ENCODE peak calls at places on chromosomes 16 and 17, in ten cellular contexts. D, K, O, V, Z, H, F, B, S and Y are unnamed samples.

GRCh38 chr16:75108792-75109731 is 7.5 kb downstream of the LDHD start:
- DNase-seq in D (peak), K (no peak), O (peak), V (peak), Z (peak), H (peak), F (peak), B (peak), S (peak), Y (no peak)

GRCh38 chr16:4496305-4496704 is 20.1 kb downstream of the HMOX2 start:
- DNase-seq in D (no peak), K (no peak), O (no peak), V (peak), Z (no peak), H (no peak), F (no peak), B (no peak), S (no peak), Y (no peak)

GRCh38 chr17:8572767-8573166 is 57.8 kb downstream of the MYH10 start:
- DNase-seq in D (no peak), K (no peak), O (no peak), V (peak), Z (no peak), H (no peak), F (no peak), B (no peak), S (no peak), Y (no peak)

GRCh38 chr17:50565559-50566350 is 5.2 kb downstream of the CACNA1G start:
- DNase-seq in D (peak), K (no peak), O (no peak), V (no peak), Z (no peak), H (no peak), F (no peak), B (no peak), S (no peak), Y (no peak)

GRCh38 chr16:71479420-71479819 is 9.7 kb downstream of the ZNF19 start:
- DNase-seq in D (no peak), K (no peak), O (no peak), V (peak), Z (no peak), H (no peak), F (no peak), B (no peak), S (no peak), Y (no peak)

GRCh38 chr16:84820305-84820684 is 510 bp downstream of the CRISPLD2 start:
- DNase-seq in D (no peak), K (no peak), O (no peak), V (peak), Z (no peak), H (no peak), F (no peak), B (no peak), S (no peak), Y (no peak)

GRCh38 chr17:20989481-20989880 is 53.3 kb downstream of the USP22 start:
- DNase-seq in D (no peak), K (no peak), O (no peak), V (no peak), Z (no peak), H (no peak), F (no peak), B (no peak), S (no peak), Y (no peak)

GRCh38 chr17:48814504-48814903 is 2.5 kb downstream of the TTLL6 start:
- DNase-seq in D (peak), K (peak), O (peak), V (peak), Z (peak), H (no peak), F (no peak), B (no peak), S (peak), Y (peak)

GRCh38 chr16:28082624-28083023 is 19.1 kb upstream of the GSG1L start:
- DNase-seq in D (no peak), K (no peak), O (no peak), V (no peak), Z (no peak), H (no peak), F (no peak), B (peak), S (no peak), Y (no peak)

GRCh38 chr16:25257504-25257955 is at the start of gene ZKSCAN2:
- DNase-seq in D (peak), K (peak), O (peak), V (peak), Z (peak), H (peak), F (peak), B (peak), S (peak), Y (peak)

GRCh38 chr17:64635647-64636305 is 26.3 kb downstream of the SMURF2 start:
- DNase-seq in D (no peak), K (no peak), O (no peak), V (peak), Z (no peak), H (no peak), F (peak), B (no peak), S (no peak), Y (peak)

GRCh38 chr16:49276646-49277385 is 4.8 kb downstream of the CBLN1 start:
- DNase-seq in D (no peak), K (no peak), O (no peak), V (no peak), Z (no peak), H (no peak), F (no peak), B (no peak), S (no peak), Y (no peak)

GRCh38 chr16:88731699-88732098 is 25.4 kb downstream of the CTU2 start:
- DNase-seq in D (peak), K (no peak), O (peak), V (no peak), Z (no peak), H (no peak), F (no peak), B (no peak), S (no peak), Y (no peak)

GRCh38 chr16:86070511-86070910 is 171.5 kb downstream of the IRF8 start:
- DNase-seq in D (no peak), K (no peak), O (no peak), V (no peak), Z (no peak), H (no peak), F (no peak), B (no peak), S (no peak), Y (no peak)

GRCh38 chr17:74840989-74841666 is 18.6 kb downstream of the GRIN2C start:
- DNase-seq in D (no peak), K (no peak), O (peak), V (peak), Z (peak), H (no peak), F (no peak), B (peak), S (no peak), Y (no peak)

GRCh38 chr16:1825864-1826690 is 548 bp downstream of the HAGH start:
- DNase-seq in D (peak), K (peak), O (peak), V (no peak), Z (peak), H (no peak), F (peak), B (no peak), S (peak), Y (peak)

GRCh38 chr16:28063047-28063521 is 430 bp downstream of the GSG1L start:
- DNase-seq in D (no peak), K (no peak), O (peak), V (no peak), Z (no peak), H (no peak), F (no peak), B (no peak), S (peak), Y (peak)

GRCh38 chr16:72380283-72380682 is 208.3 kb upstream of the PMFBP1 start:
- DNase-seq in D (no peak), K (no peak), O (no peak), V (no peak), Z (no peak), H (no peak), F (no peak), B (no peak), S (no peak), Y (no peak)

GRCh38 chr17:78957076-78957475 is 22.6 kb downstream of the LGALS3BP start:
- DNase-seq in D (no peak), K (no peak), O (no peak), V (peak), Z (no peak), H (no peak), F (no peak), B (no peak), S (no peak), Y (no peak)
- TF ChIP-seq CTCF in D (no peak), K (no peak), O (no peak), V (no peak), Z (no peak), H (no peak), F (no peak), B (no peak), S (no peak), Y (no peak)

DNA sequence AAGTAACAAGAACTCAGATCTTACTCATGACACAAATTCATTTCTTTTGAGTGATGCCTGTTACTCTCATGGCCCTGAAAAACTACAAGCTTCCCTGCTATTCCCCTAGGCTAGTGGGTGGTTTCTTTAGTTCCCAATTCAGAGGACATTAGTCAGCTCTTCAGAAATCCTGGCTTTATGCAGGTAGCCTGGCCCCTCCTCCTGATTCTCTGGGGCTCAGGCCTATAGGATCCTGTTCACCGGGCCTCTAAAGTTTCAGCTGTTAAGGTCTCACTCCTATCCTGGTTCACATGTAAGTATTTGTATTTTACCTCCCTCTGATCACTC is 87.3 kb upstream of the IRX5 start:
- DNase-seq in D (no peak), K (no peak), O (no peak), V (no peak), Z (no peak), H (no peak), F (no peak), B (no peak), S (no peak), Y (no peak)
- TF ChIP-seq CTCF in D (no peak), K (no peak), O (no peak), V (no peak), Z (no peak), H (no peak), F (no peak), B (no peak), S (no peak), Y (no peak)

GRCh38 chr17:68526548-68526947 is 14.3 kb downstream of the PRKAR1A start:
- DNase-seq in D (no peak), K (no peak), O (no peak), V (no peak), Z (no peak), H (no peak), F (no peak), B (no peak), S (no peak), Y (no peak)
- TF ChIP-seq CTCF in D (no peak), K (no peak), O (no peak), V (no peak), Z (no peak), H (no peak), F (no peak), B (no peak), S (no peak), Y (no peak)

DNA sequence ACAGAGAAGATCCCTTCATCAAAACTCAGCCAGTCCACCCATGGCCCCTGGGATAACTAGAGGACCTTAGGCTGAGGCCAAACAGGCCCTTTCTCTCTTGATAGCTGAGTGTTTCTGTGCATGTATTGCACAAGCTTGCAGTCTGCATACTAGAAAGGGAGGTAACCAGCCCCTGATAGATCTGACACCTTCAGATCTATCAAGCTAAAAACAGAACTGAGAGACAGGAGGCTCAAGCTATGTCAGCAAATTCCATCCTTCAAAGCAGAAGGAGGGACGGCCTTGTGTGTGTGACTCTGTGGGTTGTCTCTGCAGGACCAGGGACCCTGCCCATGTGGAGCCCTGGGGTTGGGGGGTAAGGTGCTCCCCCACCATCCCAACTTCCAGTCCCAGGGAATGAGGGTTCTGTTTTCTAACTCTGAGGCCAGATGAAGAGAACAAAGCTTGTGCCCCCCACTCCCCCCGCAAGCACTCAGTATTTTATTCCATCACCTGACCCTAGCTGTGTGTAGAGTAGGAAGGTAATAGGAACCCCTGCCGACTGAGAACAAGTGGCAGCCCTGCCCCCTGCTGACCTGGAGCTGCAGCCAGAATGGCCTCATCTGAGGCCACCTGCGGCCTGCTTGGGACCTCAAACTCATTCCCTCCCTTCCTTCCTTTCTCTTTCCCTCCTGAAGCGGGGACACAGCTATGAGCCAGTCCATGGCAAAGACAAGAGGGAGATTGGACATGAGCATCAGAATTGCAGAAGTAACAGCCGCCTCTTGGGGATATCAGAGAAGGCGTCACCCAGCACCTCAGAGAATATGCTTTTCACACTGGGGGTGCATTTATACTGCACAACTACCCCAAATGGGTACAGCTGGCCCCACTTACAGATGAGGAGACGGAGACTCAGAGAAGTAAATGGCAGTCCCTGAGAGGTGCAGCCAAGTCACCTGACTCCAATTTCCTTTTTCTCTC is 63.7 kb downstream of the SMPD3 start:
- DNase-seq in D (no peak), K (no peak), O (no peak), V (no peak), Z (no peak), H (no peak), F (no peak), B (no peak), S (peak), Y (no peak)
- TF ChIP-seq CTCF in D (no peak), K (peak), O (no peak), V (no peak), Z (no peak), H (no peak), F (no peak), B (no peak), S (no peak), Y (no peak)

GRCh38 chr16:67028555-67029248 is at the start of gene CBFB:
- DNase-seq in D (peak), K (peak), O (peak), V (peak), Z (peak), H (peak), F (peak), B (peak), S (peak), Y (peak)
- TF ChIP-seq CTCF in D (no peak), K (peak), O (peak), V (no peak), Z (peak), H (no peak), F (peak), B (no peak), S (no peak), Y (no peak)

GRCh38 chr17:43368740-43369506 is 29.9 kb upstream of the ARL4D start:
- DNase-seq in D (peak), K (peak), O (peak), V (peak), Z (peak), H (no peak), F (no peak), B (peak), S (peak), Y (peak)
- TF ChIP-seq CTCF in D (no peak), K (no peak), O (no peak), V (no peak), Z (peak), H (no peak), F (no peak), B (no peak), S (no peak), Y (peak)

DNA sequence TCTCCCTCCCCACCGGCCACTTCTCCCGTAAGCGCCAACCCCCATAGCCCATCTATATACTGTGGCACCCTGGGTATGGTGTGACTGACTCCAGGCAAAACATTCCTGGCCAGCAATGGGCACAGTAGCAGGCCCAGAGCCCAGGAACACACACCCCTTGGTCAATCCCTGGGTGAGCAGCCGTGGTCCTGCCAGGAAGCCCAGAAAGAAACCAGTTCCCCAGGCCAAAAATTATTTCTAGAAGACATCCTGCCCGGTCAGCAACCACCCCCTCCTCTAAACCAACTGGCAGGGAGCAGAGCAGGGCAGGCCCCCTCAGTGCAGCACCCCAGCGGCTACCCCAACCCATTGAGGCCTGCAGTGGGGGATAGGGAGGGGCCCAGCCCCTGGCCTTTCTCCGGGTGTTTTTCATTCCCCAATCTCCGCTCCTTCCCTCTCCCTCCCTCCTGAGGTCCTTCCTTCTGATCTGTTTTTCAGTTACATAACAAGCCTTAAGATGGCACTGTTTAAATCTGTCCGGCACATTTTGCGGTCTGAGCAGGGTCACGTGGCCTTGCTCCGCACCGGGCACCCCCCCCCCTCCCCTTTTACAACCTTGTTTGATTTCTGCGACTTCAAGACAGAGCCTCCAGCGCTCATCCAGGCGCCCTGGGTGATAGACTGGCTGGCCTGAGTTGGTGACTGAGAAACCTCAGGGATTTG is 2.0 kb downstream of the NPTX1 start:
- DNase-seq in D (peak), K (no peak), O (peak), V (peak), Z (no peak), H (no peak), F (no peak), B (no peak), S (no peak), Y (no peak)
- TF ChIP-seq CTCF in D (peak), K (no peak), O (no peak), V (no peak), Z (no peak), H (peak), F (peak), B (no peak), S (no peak), Y (no peak)

DNA sequence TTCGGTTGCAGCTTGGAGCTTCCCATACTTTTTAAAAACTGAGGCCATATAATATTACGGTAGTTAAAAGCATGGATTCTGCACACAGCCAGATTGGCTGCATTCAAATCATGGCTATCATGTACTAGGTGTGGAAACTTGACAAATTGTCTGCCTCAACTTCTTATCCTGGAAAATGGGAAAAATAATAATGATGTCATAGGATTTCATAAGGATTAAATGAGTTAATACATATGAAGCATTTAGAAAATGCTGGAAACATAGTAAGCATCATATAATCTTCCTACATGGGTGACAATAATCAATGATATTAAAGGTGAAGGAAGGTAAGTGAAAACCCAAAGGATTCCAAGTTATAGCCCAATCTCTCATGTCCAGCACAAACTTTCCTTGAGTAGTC is 588.5 kb upstream of the HSBP1 start:
- DNase-seq in D (no peak), K (no peak), O (no peak), V (no peak), Z (no peak), H (no peak), F (no peak), B (no peak), S (no peak), Y (no peak)
- TF ChIP-seq CTCF in D (no peak), K (no peak), O (no peak), V (no peak), Z (no peak), H (no peak), F (no peak), B (no peak), S (no peak), Y (no peak)

DNA sequence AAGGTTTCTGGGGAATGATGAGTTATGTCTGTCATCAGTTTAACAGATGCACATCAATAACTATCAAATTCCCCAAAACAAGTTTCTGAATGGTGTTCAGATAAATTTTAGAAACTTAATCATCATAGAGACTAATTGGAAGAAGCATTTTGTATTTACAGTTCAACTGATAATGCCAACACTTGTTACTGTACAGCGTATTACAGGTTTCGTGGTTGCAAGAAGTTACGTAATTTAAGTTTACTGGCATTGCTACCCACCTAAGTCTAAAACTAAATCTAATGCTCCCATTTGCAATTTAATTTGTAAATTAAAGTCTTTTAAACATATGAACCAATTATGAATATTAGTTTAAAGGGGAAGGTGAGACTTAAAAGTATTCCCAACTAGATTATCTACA is 3.0 kb downstream of the SRSF1 start:
- DNase-seq in D (no peak), K (no peak), O (no peak), V (no peak), Z (no peak), H (no peak), F (no peak), B (no peak), S (no peak), Y (no peak)
- TF ChIP-seq CTCF in D (no peak), K (no peak), O (no peak), V (no peak), Z (no peak), H (no peak), F (no peak), B (no peak), S (no peak), Y (no peak)